ENCODE peak calls at places on chromosomes 16 and 17, in seven cellular contexts. O, F, I, Q, B, V and N are unnamed samples.

GRCh38 chr17:75703591-75703990 is 17.7 kb upstream of the ITGB4 start:
- ATAC-seq in O (no peak), F (no peak), I (no peak), Q (no peak), B (no peak), V (no peak), N (no peak)

GRCh38 chr16:83113317-83113716 is 486.5 kb downstream of the CDH13 start:
- ATAC-seq in O (no peak), F (peak; percentile 67), I (peak; percentile 68), Q (no peak), B (peak; percentile 24), V (no peak), N (no peak)

GRCh38 chr16:69855587-69855986 is 93.5 kb downstream of the WWP2 start:
- ATAC-seq in O (no peak), F (no peak), I (no peak), Q (no peak), B (no peak), V (no peak), N (no peak)

GRCh38 chr16:84153660-84154214 is 8.6 kb downstream of the DNAAF1 start:
- ATAC-seq in O (no peak), F (no peak), I (no peak), Q (no peak), B (no peak), V (no peak), N (no peak)

GRCh38 chr16:69831212-69832123 is 69.3 kb downstream of the WWP2 start:
- ATAC-seq in O (no peak), F (no peak), I (peak; percentile 73), Q (no peak), B (no peak), V (no peak), N (no peak)

GRCh38 chr16:21611546-21612384 is 12.4 kb downstream of the METTL9 start:
- ATAC-seq in O (peak; percentile 71), F (peak; percentile 40), I (no peak), Q (peak; percentile 85), B (no peak), V (peak; percentile 57), N (no peak)

GRCh38 chr16:1538804-1539520 is 5.5 kb downstream of the TMEM204 start:
- ATAC-seq in O (peak; percentile 29), F (no peak), I (peak; percentile 51), Q (peak; percentile 21), B (no peak), V (no peak), N (peak; percentile 37)

GRCh38 chr17:35052240-35052608 is 11.3 kb downstream of the RFFL start:
- ATAC-seq in O (no peak), F (no peak), I (no peak), Q (peak; percentile 16), B (no peak), V (no peak), N (no peak)

GRCh38 chr17:34840758-34841157 is 120.5 kb downstream of the CCT6B start:
- ATAC-seq in O (no peak), F (no peak), I (no peak), Q (no peak), B (no peak), V (no peak), N (no peak)

GRCh38 chr16:3481696-3482658 is 13.3 kb downstream of the C16orf90 start:
- ATAC-seq in O (no peak), F (no peak), I (no peak), Q (no peak), B (no peak), V (no peak), N (no peak)

GRCh38 chr17:67312265-67312664 is 54.1 kb downstream of the PSMD12 start:
- ATAC-seq in O (no peak), F (peak; percentile 72), I (no peak), Q (no peak), B (peak; percentile 50), V (no peak), N (no peak)

GRCh38 chr16:77723108-77723514 is 797 bp downstream of the NUDT7 start:
- ATAC-seq in O (no peak), F (peak; percentile 46), I (peak; percentile 20), Q (no peak), B (peak; percentile 58), V (no peak), N (no peak)

GRCh38 chr17:31875081-31875480 is 16.0 kb upstream of the COPRS start:
- ATAC-seq in O (no peak), F (no peak), I (no peak), Q (no peak), B (no peak), V (no peak), N (no peak)

GRCh38 chr17:64278614-64279013 is 15.6 kb upstream of the TEX2 start:
- ATAC-seq in O (no peak), F (no peak), I (no peak), Q (no peak), B (no peak), V (no peak), N (no peak)

GRCh38 chr17:56289321-56289720 is 136.0 kb downstream of the ANKFN1 start:
- ATAC-seq in O (no peak), F (no peak), I (no peak), Q (no peak), B (no peak), V (no peak), N (no peak)